ENCODE peak calls at places on chromosomes 3 and 15, in five cellular contexts. C is stimulated activated CD8-positive, alpha-beta memory T cell treated with anti-CD3 and anti-CD28 coated beads, Interleukin-7, amount 100 ng/mL, for 24 hours; X is activated T-cell treated with anti-CD3 and anti-CD28 coated beads for 48 hours; F is left ventricle myocardium inferior; S is naive thymus-derived CD8-positive, alpha-beta T cell. O is an unnamed sample.

GRCh38 chr3:150721285-150722130 is 17.8 kb upstream of the ERICH6 start:
- DNase-seq in S (no peak), C (no peak), X (no peak), F (no peak), O (peak; percentile 76)

GRCh38 chr15:45664451-45664850 is 29.6 kb downstream of the SQOR start:
- DNase-seq in F (no peak), C (no peak), S (no peak), X (no peak), O (no peak)

GRCh38 chr3:98565237-98565643 is 28.2 kb downstream of the CPOX start:
- DNase-seq in C (no peak), X (no peak), F (no peak), S (no peak), O (no peak)

GRCh38 chr3:161273589-161274218 is 52.6 kb downstream of the NMD3 start:
- DNase-seq in X (no peak), C (no peak), F (no peak), S (no peak), O (no peak)

GRCh38 chr15:100249096-100249815 is 92.5 kb downstream of the ADAMTS17 start:
- DNase-seq in X (no peak), S (no peak), C (no peak), F (no peak), O (no peak)

GRCh38 chr3:158701666-158702065 is 29.2 kb upstream of the LXN start:
- DNase-seq in X (no peak), S (no peak), F (no peak), C (no peak), O (no peak)

GRCh38 chr3:131658115-131658514 is 155.3 kb upstream of the MRPL3 start:
- DNase-seq in F (no peak), C (no peak), X (no peak), S (no peak), O (no peak)

GRCh38 chr3:2923390-2923789 is 186.8 kb downstream of the IL5RA start:
- DNase-seq in S (no peak), C (no peak), X (no peak), F (no peak), O (no peak)

GRCh38 chr3:145183261-145183660 is 977.7 kb downstream of the PLOD2 start:
- DNase-seq in S (no peak), X (no peak), F (no peak), C (no peak), O (no peak)

GRCh38 chr15:41822957-41823356 is 4.9 kb upstream of the JMJD7 start:
- DNase-seq in F (no peak), C (no peak), S (no peak), X (no peak), O (no peak)

GRCh38 chr3:37862219-37862711 is 585 bp downstream of the CTDSPL start:
- DNase-seq in S (no peak), X (peak; percentile 45), F (peak; percentile 58), C (no peak), O (no peak)

GRCh38 chr3:13556214-13556613 is 7.3 kb downstream of the FBLN2 start:
- DNase-seq in S (no peak), C (no peak), X (no peak), F (no peak), O (no peak)

GRCh38 chr15:57231559-57231958 is 144.7 kb upstream of the CGNL1 start:
- DNase-seq in S (no peak), F (no peak), C (no peak), X (no peak), O (no peak)

GRCh38 chr15:34821907-34822306 is 26.6 kb upstream of the ACTC1 start:
- DNase-seq in X (no peak), S (no peak), C (no peak), F (no peak), O (no peak)

GRCh38 chr15:68389936-68390790 is 41.8 kb downstream of the ITGA11 start:
- DNase-seq in C (no peak), F (no peak), X (no peak), S (no peak), O (peak; percentile 42)

GRCh38 chr15:72591361-72591760 is 63.1 kb upstream of the GOLGA6B start:
- DNase-seq in F (no peak), C (no peak), S (no peak), X (no peak), O (no peak)

GRCh38 chr3:155946178-155946577 is 75.7 kb downstream of the GMPS start:
- DNase-seq in X (no peak), F (no peak), S (no peak), C (no peak), O (no peak)

GRCh38 chr15:52336530-52336929 is 40.9 kb upstream of the MYO5C start:
- DNase-seq in C (no peak), F (no peak), S (no peak), X (no peak), O (peak; percentile 33)

GRCh38 chr3:39193391-39193790 is 996 bp upstream of the XIRP1 start:
- DNase-seq in C (no peak), X (no peak), S (no peak), F (no peak), O (no peak)

GRCh38 chr3:50270422-50270831 is 1.5 kb downstream of the SEMA3B start:
- DNase-seq in X (no peak), F (no peak), S (no peak), C (no peak), O (no peak)

GRCh38 chr3:107599755-107600122 is 77.0 kb downstream of the BBX start:
- DNase-seq in F (no peak), S (no peak), X (no peak), C (no peak), O (no peak)

GRCh38 chr3:115814778-115815380 is 191.6 kb downstream of the GAP43 start:
- DNase-seq in S (peak; percentile 76), C (peak; percentile 55), F (peak; percentile 58), X (peak; percentile 45), O (peak; percentile 45)

GRCh38 chr3:100927775-100928174 is 65.4 kb downstream of the ABI3BP start:
- DNase-seq in S (no peak), F (no peak), X (no peak), C (no peak), O (no peak)